ENCODE peak calls at places on chromosomes 4 and X, in seven cellular contexts. R is body of pancreas; H is BJ; K is nucleus accumbens; W is glomerular endothelial cell; O is activated CD8-positive, alpha-beta memory T cell treated with anti-CD3 and anti-CD28 coated beads for 4 hours; F is naive thymus-derived CD4-positive, alpha-beta T cell. P is an unnamed sample.

GRCh38 chr4:88178633-88179231 is 20.3 kb upstream of the ABCG2 start:
- DNase-seq in R (no peak), H (no peak), W (no peak), O (no peak), K (no peak), F (no peak), P (no peak)

GRCh38 chr4:124179521-124180186 is 532.9 kb downstream of the ANKRD50 start:
- DNase-seq in K (no peak), W (no peak), O (no peak), F (no peak), H (no peak), R (no peak), P (no peak)

GRCh38 chrX:48835524-48836329 is at the start of gene PCSK1N:
- DNase-seq in W (no peak), K (peak; percentile 58), H (no peak), R (peak; percentile 44), O (peak; percentile 10), F (no peak), P (no peak)

GRCh38 chrX:115023811-115024210 is 6.4 kb upstream of the IL13RA2 start:
- DNase-seq in O (no peak), F (no peak), K (no peak), R (no peak), W (no peak), H (no peak), P (no peak)

GRCh38 chr4:79877511-79877910 is 195.5 kb downstream of the ANTXR2 start:
- DNase-seq in F (no peak), H (no peak), W (no peak), R (no peak), O (no peak), K (no peak), P (no peak)

GRCh38 chrX:4710618-4711433 is 997.4 kb upstream of the PRKX start:
- DNase-seq in R (peak; percentile 65), H (no peak), K (no peak), F (no peak), W (no peak), O (no peak), P (no peak)

GRCh38 chr4:187908079-187908501 is 87.5 kb upstream of the ZFP42 start:
- DNase-seq in O (no peak), H (peak; percentile 28), K (no peak), R (no peak), W (no peak), F (no peak), P (no peak)

GRCh38 chrX:57379296-57379695 is 92.8 kb downstream of the FAAH2 start:
- DNase-seq in O (no peak), R (no peak), K (no peak), H (no peak), F (no peak), W (no peak), P (no peak)

GRCh38 chr4:168656055-168656660 is 159.3 kb downstream of the PALLD start:
- DNase-seq in R (no peak), F (no peak), K (no peak), O (no peak), W (no peak), H (peak; percentile 74), P (no peak)

GRCh38 chr4:133146574-133147198 is 2.4 kb upstream of the PCDH10 start:
- DNase-seq in H (no peak), R (peak; percentile 38), O (no peak), W (no peak), K (peak; percentile 64), F (no peak), P (no peak)

GRCh38 chr4:83629945-83630684 is 94.2 kb downstream of the GPAT3 start:
- DNase-seq in O (no peak), F (no peak), W (peak; percentile 71), K (no peak), R (peak; percentile 57), H (no peak), P (peak; percentile 83)

GRCh38 chrX:107716816-107717700 is 58.5 kb downstream of the TSC22D3 start:
- DNase-seq in O (peak; percentile 65), F (peak; percentile 91), H (peak; percentile 45), W (no peak), K (peak; percentile 37), R (peak; percentile 74), P (peak; percentile 90)

GRCh38 chr4:98663226-98664006 is 5.0 kb upstream of the TSPAN5 start:
- DNase-seq in H (no peak), O (peak; percentile 30), W (no peak), R (no peak), K (no peak), F (peak; percentile 73), P (peak; percentile 21)

GRCh38 chr4:82500106-82500738 is 61.6 kb downstream of the TMEM150C start:
- DNase-seq in W (no peak), H (peak; percentile 52), F (no peak), R (no peak), O (no peak), K (no peak), P (no peak)

GRCh38 chrX:53133400-53133799 is 39.5 kb downstream of the KANTR start:
- DNase-seq in F (no peak), H (no peak), R (no peak), K (no peak), O (no peak), W (no peak), P (no peak)

GRCh38 chr4:145107126-145107525 is 9.0 kb downstream of the ABCE1 start:
- DNase-seq in O (no peak), R (no peak), W (no peak), K (no peak), H (no peak), F (no peak), P (no peak)

GRCh38 chrX:137482136-137482535 is 83.8 kb upstream of the ZIC3 start:
- DNase-seq in H (no peak), O (no peak), F (no peak), K (no peak), R (peak; percentile 31), W (no peak), P (no peak)

GRCh38 chr4:87913871-87914270 is 61.6 kb upstream of the SPP1 start:
- DNase-seq in H (no peak), F (no peak), O (no peak), W (no peak), R (no peak), K (no peak), P (no peak)

GRCh38 chr4:14025093-14025492 is 397.6 kb upstream of the BOD1L1 start:
- DNase-seq in K (no peak), W (no peak), O (no peak), R (no peak), H (no peak), F (no peak), P (no peak)

P was measured in transverse colon.